ENCODE peak calls at places on chromosomes 5 and 9, in eight cellular contexts. One of them, this sample, is unnamed.

GRCh38 chr9:88989961-88990570 is 1.2 kb upstream of the S1PR3 start:
- DNase-seq in iPS-NIHi11: peak
- DNase-seq in sigmoid colon: no peak
- DNase-seq in cardiac muscle cell: peak
- DNase-seq in stimulated activated CD4-positive, alpha-beta T cell treated with anti-CD3 and anti-CD28 coated beads, Interleukin-12 subunit alpha, Interleukin-12 subunit beta, amount 100 ng/mL, for 48 hours: no peak
- DNase-seq in H7: peak
- DNase-seq in activated CD4-positive, alpha-beta T cell treated with anti-CD3 and anti-CD28 coated beads for 24 hours: no peak
- DNase-seq in activated T-cell treated with anti-CD3 and anti-CD28 coated beads for 1 hour: no peak
- DNase-seq in this sample: no peak

GRCh38 chr9:5832093-5832542 is 799 bp downstream of the ERMP1 start:
- DNase-seq in activated T-cell treated with anti-CD3 and anti-CD28 coated beads for 1 hour: no peak
- DNase-seq in iPS-NIHi11: no peak
- DNase-seq in H7: no peak
- DNase-seq in cardiac muscle cell: peak
- DNase-seq in stimulated activated CD4-positive, alpha-beta T cell treated with anti-CD3 and anti-CD28 coated beads, Interleukin-12 subunit alpha, Interleukin-12 subunit beta, amount 100 ng/mL, for 48 hours: no peak
- DNase-seq in activated CD4-positive, alpha-beta T cell treated with anti-CD3 and anti-CD28 coated beads for 24 hours: no peak
- DNase-seq in sigmoid colon: no peak
- DNase-seq in this sample: no peak

GRCh38 chr9:107039546-107039945 is 176.6 kb downstream of the ZNF462 start:
- DNase-seq in cardiac muscle cell: no peak
- DNase-seq in activated CD4-positive, alpha-beta T cell treated with anti-CD3 and anti-CD28 coated beads for 24 hours: no peak
- DNase-seq in activated T-cell treated with anti-CD3 and anti-CD28 coated beads for 1 hour: no peak
- DNase-seq in sigmoid colon: no peak
- DNase-seq in H7: no peak
- DNase-seq in iPS-NIHi11: no peak
- DNase-seq in stimulated activated CD4-positive, alpha-beta T cell treated with anti-CD3 and anti-CD28 coated beads, Interleukin-12 subunit alpha, Interleukin-12 subunit beta, amount 100 ng/mL, for 48 hours: no peak
- DNase-seq in this sample: no peak

GRCh38 chr5:78407458-78407857 is 47.0 kb downstream of the SCAMP1 start:
- DNase-seq in stimulated activated CD4-positive, alpha-beta T cell treated with anti-CD3 and anti-CD28 coated beads, Interleukin-12 subunit alpha, Interleukin-12 subunit beta, amount 100 ng/mL, for 48 hours: no peak
- DNase-seq in activated T-cell treated with anti-CD3 and anti-CD28 coated beads for 1 hour: no peak
- DNase-seq in H7: no peak
- DNase-seq in activated CD4-positive, alpha-beta T cell treated with anti-CD3 and anti-CD28 coated beads for 24 hours: no peak
- DNase-seq in cardiac muscle cell: no peak
- DNase-seq in iPS-NIHi11: no peak
- DNase-seq in sigmoid colon: no peak
- DNase-seq in this sample: no peak

GRCh38 chr9:69122086-69122390 is 52.0 kb upstream of the TJP2 start:
- DNase-seq in sigmoid colon: peak
- DNase-seq in cardiac muscle cell: peak
- DNase-seq in activated T-cell treated with anti-CD3 and anti-CD28 coated beads for 1 hour: peak
- DNase-seq in H7: peak
- DNase-seq in iPS-NIHi11: peak
- DNase-seq in activated CD4-positive, alpha-beta T cell treated with anti-CD3 and anti-CD28 coated beads for 24 hours: no peak
- DNase-seq in stimulated activated CD4-positive, alpha-beta T cell treated with anti-CD3 and anti-CD28 coated beads, Interleukin-12 subunit alpha, Interleukin-12 subunit beta, amount 100 ng/mL, for 48 hours: no peak
- DNase-seq in this sample: peak

GRCh38 chr5:96336351-96336985 is 96.6 kb downstream of the PCSK1 start:
- DNase-seq in activated CD4-positive, alpha-beta T cell treated with anti-CD3 and anti-CD28 coated beads for 24 hours: peak
- DNase-seq in sigmoid colon: peak
- DNase-seq in cardiac muscle cell: peak
- DNase-seq in activated T-cell treated with anti-CD3 and anti-CD28 coated beads for 1 hour: peak
- DNase-seq in stimulated activated CD4-positive, alpha-beta T cell treated with anti-CD3 and anti-CD28 coated beads, Interleukin-12 subunit alpha, Interleukin-12 subunit beta, amount 100 ng/mL, for 48 hours: peak
- DNase-seq in iPS-NIHi11: peak
- DNase-seq in H7: peak
- DNase-seq in this sample: no peak

GRCh38 chr5:122882836-122883235 is 37.4 kb downstream of the SNX24 start:
- DNase-seq in activated CD4-positive, alpha-beta T cell treated with anti-CD3 and anti-CD28 coated beads for 24 hours: no peak
- DNase-seq in stimulated activated CD4-positive, alpha-beta T cell treated with anti-CD3 and anti-CD28 coated beads, Interleukin-12 subunit alpha, Interleukin-12 subunit beta, amount 100 ng/mL, for 48 hours: no peak
- DNase-seq in sigmoid colon: no peak
- DNase-seq in cardiac muscle cell: no peak
- DNase-seq in H7: no peak
- DNase-seq in iPS-NIHi11: no peak
- DNase-seq in activated T-cell treated with anti-CD3 and anti-CD28 coated beads for 1 hour: no peak
- DNase-seq in this sample: no peak

GRCh38 chr9:126471084-126471611 is 142.6 kb upstream of the LMX1B start:
- DNase-seq in activated T-cell treated with anti-CD3 and anti-CD28 coated beads for 1 hour: peak
- DNase-seq in stimulated activated CD4-positive, alpha-beta T cell treated with anti-CD3 and anti-CD28 coated beads, Interleukin-12 subunit alpha, Interleukin-12 subunit beta, amount 100 ng/mL, for 48 hours: peak
- DNase-seq in iPS-NIHi11: no peak
- DNase-seq in H7: no peak
- DNase-seq in sigmoid colon: no peak
- DNase-seq in cardiac muscle cell: no peak
- DNase-seq in activated CD4-positive, alpha-beta T cell treated with anti-CD3 and anti-CD28 coated beads for 24 hours: peak
- DNase-seq in this sample: peak

GRCh38 chr5:145847499-145848497 is 12.7 kb upstream of the PRELID2 start:
- DNase-seq in cardiac muscle cell: no peak
- DNase-seq in activated CD4-positive, alpha-beta T cell treated with anti-CD3 and anti-CD28 coated beads for 24 hours: no peak
- DNase-seq in iPS-NIHi11: no peak
- DNase-seq in sigmoid colon: no peak
- DNase-seq in H7: no peak
- DNase-seq in activated T-cell treated with anti-CD3 and anti-CD28 coated beads for 1 hour: no peak
- DNase-seq in stimulated activated CD4-positive, alpha-beta T cell treated with anti-CD3 and anti-CD28 coated beads, Interleukin-12 subunit alpha, Interleukin-12 subunit beta, amount 100 ng/mL, for 48 hours: no peak
- DNase-seq in this sample: no peak

GRCh38 chr9:26535146-26535545 is 357.5 kb downstream of the CAAP1 start:
- DNase-seq in sigmoid colon: no peak
- DNase-seq in cardiac muscle cell: no peak
- DNase-seq in H7: no peak
- DNase-seq in activated CD4-positive, alpha-beta T cell treated with anti-CD3 and anti-CD28 coated beads for 24 hours: no peak
- DNase-seq in iPS-NIHi11: no peak
- DNase-seq in stimulated activated CD4-positive, alpha-beta T cell treated with anti-CD3 and anti-CD28 coated beads, Interleukin-12 subunit alpha, Interleukin-12 subunit beta, amount 100 ng/mL, for 48 hours: no peak
- DNase-seq in activated T-cell treated with anti-CD3 and anti-CD28 coated beads for 1 hour: no peak
- DNase-seq in this sample: no peak

GRCh38 chr9:114611516-114612271 is 603 bp downstream of the TMEM268 start:
- DNase-seq in activated T-cell treated with anti-CD3 and anti-CD28 coated beads for 1 hour: peak
- DNase-seq in activated CD4-positive, alpha-beta T cell treated with anti-CD3 and anti-CD28 coated beads for 24 hours: peak
- DNase-seq in iPS-NIHi11: peak
- DNase-seq in sigmoid colon: peak
- DNase-seq in stimulated activated CD4-positive, alpha-beta T cell treated with anti-CD3 and anti-CD28 coated beads, Interleukin-12 subunit alpha, Interleukin-12 subunit beta, amount 100 ng/mL, for 48 hours: peak
- DNase-seq in cardiac muscle cell: peak
- DNase-seq in H7: peak
- DNase-seq in this sample: peak

GRCh38 chr9:96489482-96489979 is 39.6 kb downstream of the HABP4 start:
- DNase-seq in activated T-cell treated with anti-CD3 and anti-CD28 coated beads for 1 hour: no peak
- DNase-seq in activated CD4-positive, alpha-beta T cell treated with anti-CD3 and anti-CD28 coated beads for 24 hours: no peak
- DNase-seq in sigmoid colon: no peak
- DNase-seq in stimulated activated CD4-positive, alpha-beta T cell treated with anti-CD3 and anti-CD28 coated beads, Interleukin-12 subunit alpha, Interleukin-12 subunit beta, amount 100 ng/mL, for 48 hours: no peak
- DNase-seq in iPS-NIHi11: no peak
- DNase-seq in cardiac muscle cell: no peak
- DNase-seq in H7: no peak
- DNase-seq in this sample: no peak

This sample was measured in spleen.